ENCODE peak calls at places on chromosomes 4 and X, in seven cellular contexts. One of them, this sample, is unnamed.

GRCh38 chr4:41799126-41799525 is 50.6 kb upstream of the PHOX2B start:
- DNase-seq in stimulated activated naive CD4-positive, alpha-beta T cell: no peak
- DNase-seq in fibroblast of mammary gland: no peak
- DNase-seq in lung: no peak
- DNase-seq in fibroblast of pulmonary artery: no peak
- DNase-seq in kidney: no peak
- DNase-seq in cardiac muscle cell: no peak
- DNase-seq in this sample: no peak

GRCh38 chr4:138438608-138439007 is 196.5 kb upstream of the SLC7A11 start:
- DNase-seq in stimulated activated naive CD4-positive, alpha-beta T cell: no peak
- DNase-seq in lung: no peak
- DNase-seq in cardiac muscle cell: no peak
- DNase-seq in kidney: no peak
- DNase-seq in fibroblast of mammary gland: no peak
- DNase-seq in fibroblast of pulmonary artery: peak
- DNase-seq in this sample: no peak

GRCh38 chr4:57424231-57424897 is 314.2 kb upstream of the IGFBP7 start:
- DNase-seq in stimulated activated naive CD4-positive, alpha-beta T cell: no peak
- DNase-seq in fibroblast of mammary gland: peak
- DNase-seq in fibroblast of pulmonary artery: peak
- DNase-seq in kidney: no peak
- DNase-seq in lung: no peak
- DNase-seq in cardiac muscle cell: peak
- DNase-seq in this sample: peak

GRCh38 chr4:146957252-146957651 is 11.6 kb upstream of the TTC29 start:
- DNase-seq in fibroblast of mammary gland: peak
- DNase-seq in kidney: no peak
- DNase-seq in stimulated activated naive CD4-positive, alpha-beta T cell: no peak
- DNase-seq in fibroblast of pulmonary artery: peak
- DNase-seq in lung: no peak
- DNase-seq in cardiac muscle cell: peak
- DNase-seq in this sample: no peak

GRCh38 chrX:29478336-29479069 is 736.9 kb upstream of the MAGEB2 start:
- DNase-seq in fibroblast of pulmonary artery: peak
- DNase-seq in cardiac muscle cell: peak
- DNase-seq in fibroblast of mammary gland: peak
- DNase-seq in stimulated activated naive CD4-positive, alpha-beta T cell: no peak
- DNase-seq in lung: no peak
- DNase-seq in kidney: no peak
- DNase-seq in this sample: peak

GRCh38 chr4:48290146-48290772 is 20.6 kb upstream of the TEC start:
- DNase-seq in fibroblast of pulmonary artery: peak
- DNase-seq in kidney: no peak
- DNase-seq in stimulated activated naive CD4-positive, alpha-beta T cell: no peak
- DNase-seq in fibroblast of mammary gland: peak
- DNase-seq in lung: no peak
- DNase-seq in cardiac muscle cell: peak
- DNase-seq in this sample: peak

GRCh38 chr4:73104695-73105094 is 35.2 kb upstream of the COX18 start:
- DNase-seq in lung: no peak
- DNase-seq in cardiac muscle cell: no peak
- DNase-seq in fibroblast of mammary gland: no peak
- DNase-seq in stimulated activated naive CD4-positive, alpha-beta T cell: no peak
- DNase-seq in fibroblast of pulmonary artery: no peak
- DNase-seq in kidney: no peak
- DNase-seq in this sample: no peak

GRCh38 chr4:72983706-72984105 is 85.8 kb downstream of the COX18 start:
- DNase-seq in fibroblast of mammary gland: no peak
- DNase-seq in kidney: no peak
- DNase-seq in lung: no peak
- DNase-seq in cardiac muscle cell: no peak
- DNase-seq in stimulated activated naive CD4-positive, alpha-beta T cell: no peak
- DNase-seq in fibroblast of pulmonary artery: no peak
- DNase-seq in this sample: no peak

GRCh38 chr4:149168645-149169044 is 647.0 kb downstream of the IQCM start:
- DNase-seq in stimulated activated naive CD4-positive, alpha-beta T cell: no peak
- DNase-seq in fibroblast of pulmonary artery: peak
- DNase-seq in kidney: no peak
- DNase-seq in lung: no peak
- DNase-seq in fibroblast of mammary gland: no peak
- DNase-seq in cardiac muscle cell: peak
- DNase-seq in this sample: peak

GRCh38 chr4:148964456-148964855 is 522.2 kb upstream of the NR3C2 start:
- DNase-seq in cardiac muscle cell: no peak
- DNase-seq in stimulated activated naive CD4-positive, alpha-beta T cell: no peak
- DNase-seq in fibroblast of mammary gland: no peak
- DNase-seq in fibroblast of pulmonary artery: no peak
- DNase-seq in lung: no peak
- DNase-seq in kidney: no peak
- DNase-seq in this sample: no peak

GRCh38 chr4:14434916-14435315 is 567.4 kb upstream of the CPEB2 start:
- DNase-seq in kidney: no peak
- DNase-seq in cardiac muscle cell: peak
- DNase-seq in fibroblast of mammary gland: peak
- DNase-seq in stimulated activated naive CD4-positive, alpha-beta T cell: no peak
- DNase-seq in lung: no peak
- DNase-seq in fibroblast of pulmonary artery: no peak
- DNase-seq in this sample: no peak

GRCh38 chr4:186727149-186727976 is 3.7 kb upstream of the FAT1 start:
- DNase-seq in lung: no peak
- DNase-seq in fibroblast of mammary gland: peak
- DNase-seq in fibroblast of pulmonary artery: no peak
- DNase-seq in kidney: no peak
- DNase-seq in cardiac muscle cell: no peak
- DNase-seq in stimulated activated naive CD4-positive, alpha-beta T cell: no peak
- DNase-seq in this sample: no peak

GRCh38 chr4:142092941-142093340 is 456.6 kb downstream of the IL15 start:
- DNase-seq in kidney: no peak
- DNase-seq in lung: no peak
- DNase-seq in stimulated activated naive CD4-positive, alpha-beta T cell: no peak
- DNase-seq in cardiac muscle cell: no peak
- DNase-seq in fibroblast of mammary gland: no peak
- DNase-seq in fibroblast of pulmonary artery: no peak
- DNase-seq in this sample: no peak

GRCh38 chr4:120001850-120002249 is 64.8 kb downstream of the MAD2L1 start:
- DNase-seq in stimulated activated naive CD4-positive, alpha-beta T cell: no peak
- DNase-seq in fibroblast of pulmonary artery: no peak
- DNase-seq in fibroblast of mammary gland: no peak
- DNase-seq in lung: no peak
- DNase-seq in kidney: no peak
- DNase-seq in cardiac muscle cell: no peak
- DNase-seq in this sample: no peak

GRCh38 chr4:173522160-173522873 is 7.7 kb downstream of the HAND2 start:
- DNase-seq in lung: no peak
- DNase-seq in fibroblast of pulmonary artery: peak
- DNase-seq in cardiac muscle cell: peak
- DNase-seq in stimulated activated naive CD4-positive, alpha-beta T cell: no peak
- DNase-seq in kidney: peak
- DNase-seq in fibroblast of mammary gland: peak
- DNase-seq in this sample: peak

GRCh38 chr4:5974321-5974720 is 43.9 kb downstream of the C4orf50 start:
- DNase-seq in kidney: no peak
- DNase-seq in fibroblast of pulmonary artery: no peak
- DNase-seq in cardiac muscle cell: no peak
- DNase-seq in stimulated activated naive CD4-positive, alpha-beta T cell: no peak
- DNase-seq in lung: no peak
- DNase-seq in fibroblast of mammary gland: no peak
- DNase-seq in this sample: no peak

GRCh38 chrX:110267874-110268273 is 50.0 kb downstream of the AMMECR1 start:
- DNase-seq in kidney: no peak
- DNase-seq in cardiac muscle cell: no peak
- DNase-seq in fibroblast of pulmonary artery: no peak
- DNase-seq in fibroblast of mammary gland: no peak
- DNase-seq in stimulated activated naive CD4-positive, alpha-beta T cell: no peak
- DNase-seq in lung: no peak
- DNase-seq in this sample: no peak

GRCh38 chrX:9566150-9566621 is 101.3 kb downstream of the TBL1X start:
- DNase-seq in fibroblast of mammary gland: peak
- DNase-seq in cardiac muscle cell: peak
- DNase-seq in fibroblast of pulmonary artery: peak
- DNase-seq in stimulated activated naive CD4-positive, alpha-beta T cell: no peak
- DNase-seq in kidney: no peak
- DNase-seq in lung: no peak
- DNase-seq in this sample: peak

GRCh38 chrX:100980608-100981497 is 11.3 kb downstream of the ARL13A start:
- DNase-seq in fibroblast of mammary gland: peak
- DNase-seq in stimulated activated naive CD4-positive, alpha-beta T cell: no peak
- DNase-seq in lung: peak
- DNase-seq in kidney: peak
- DNase-seq in fibroblast of pulmonary artery: peak
- DNase-seq in cardiac muscle cell: peak
- DNase-seq in this sample: peak

GRCh38 chrX:131626681-131627296 is 82.9 kb downstream of the OR13H1 start:
- DNase-seq in kidney: no peak
- DNase-seq in fibroblast of mammary gland: peak
- DNase-seq in fibroblast of pulmonary artery: peak
- DNase-seq in lung: no peak
- DNase-seq in cardiac muscle cell: peak
- DNase-seq in stimulated activated naive CD4-positive, alpha-beta T cell: no peak
- DNase-seq in this sample: peak

GRCh38 chrX:129833153-129834004 is 10.3 kb downstream of the ZDHHC9 start:
- DNase-seq in stimulated activated naive CD4-positive, alpha-beta T cell: no peak
- DNase-seq in cardiac muscle cell: peak
- DNase-seq in kidney: no peak
- DNase-seq in lung: no peak
- DNase-seq in fibroblast of pulmonary artery: peak
- DNase-seq in fibroblast of mammary gland: peak
- DNase-seq in this sample: peak

GRCh38 chr4:53937918-53938317 is 126.5 kb downstream of the CHIC2 start:
- DNase-seq in cardiac muscle cell: peak
- DNase-seq in fibroblast of mammary gland: peak
- DNase-seq in fibroblast of pulmonary artery: peak
- DNase-seq in lung: no peak
- DNase-seq in stimulated activated naive CD4-positive, alpha-beta T cell: no peak
- DNase-seq in kidney: no peak
- DNase-seq in this sample: peak

GRCh38 chr4:109721033-109721432 is 8.8 kb downstream of the PLA2G12A start:
- DNase-seq in lung: no peak
- DNase-seq in fibroblast of pulmonary artery: peak
- DNase-seq in fibroblast of mammary gland: peak
- DNase-seq in cardiac muscle cell: peak
- DNase-seq in stimulated activated naive CD4-positive, alpha-beta T cell: no peak
- DNase-seq in kidney: no peak
- DNase-seq in this sample: no peak

GRCh38 chr4:82900016-82900334 is 560 bp upstream of the THAP9 start:
- DNase-seq in lung: no peak
- DNase-seq in fibroblast of pulmonary artery: no peak
- DNase-seq in kidney: no peak
- DNase-seq in stimulated activated naive CD4-positive, alpha-beta T cell: no peak
- DNase-seq in cardiac muscle cell: no peak
- DNase-seq in fibroblast of mammary gland: no peak
- DNase-seq in this sample: no peak

GRCh38 chr4:1023895-1024740 is 12.7 kb downstream of the FGFRL1 start:
- DNase-seq in kidney: no peak
- DNase-seq in stimulated activated naive CD4-positive, alpha-beta T cell: no peak
- DNase-seq in lung: no peak
- DNase-seq in fibroblast of mammary gland: no peak
- DNase-seq in cardiac muscle cell: no peak
- DNase-seq in fibroblast of pulmonary artery: no peak
- DNase-seq in this sample: no peak

GRCh38 chrX:71859637-71860036 is 51.0 kb upstream of the NHSL2 start:
- DNase-seq in lung: peak
- DNase-seq in stimulated activated naive CD4-positive, alpha-beta T cell: no peak
- DNase-seq in cardiac muscle cell: peak
- DNase-seq in fibroblast of pulmonary artery: peak
- DNase-seq in kidney: no peak
- DNase-seq in fibroblast of mammary gland: peak
- DNase-seq in this sample: peak

GRCh38 chrX:71637253-71637618 is 18.9 kb upstream of the CXCR3 start:
- DNase-seq in lung: no peak
- DNase-seq in fibroblast of mammary gland: peak
- DNase-seq in stimulated activated naive CD4-positive, alpha-beta T cell: no peak
- DNase-seq in fibroblast of pulmonary artery: no peak
- DNase-seq in kidney: no peak
- DNase-seq in cardiac muscle cell: no peak
- DNase-seq in this sample: peak

GRCh38 chr4:137610960-137611359 is 78.7 kb upstream of the PCDH18 start:
- DNase-seq in cardiac muscle cell: peak
- DNase-seq in fibroblast of pulmonary artery: peak
- DNase-seq in kidney: no peak
- DNase-seq in lung: no peak
- DNase-seq in stimulated activated naive CD4-positive, alpha-beta T cell: no peak
- DNase-seq in fibroblast of mammary gland: peak
- DNase-seq in this sample: peak

GRCh38 chr4:182893490-182893889 is 23.7 kb downstream of the DCTD start:
- DNase-seq in cardiac muscle cell: no peak
- DNase-seq in kidney: no peak
- DNase-seq in fibroblast of mammary gland: no peak
- DNase-seq in fibroblast of pulmonary artery: no peak
- DNase-seq in stimulated activated naive CD4-positive, alpha-beta T cell: no peak
- DNase-seq in lung: no peak
- DNase-seq in this sample: no peak

GRCh38 chr4:734075-734474 is 28.4 kb downstream of the PCGF3 start:
- DNase-seq in fibroblast of pulmonary artery: no peak
- DNase-seq in fibroblast of mammary gland: no peak
- DNase-seq in lung: no peak
- DNase-seq in stimulated activated naive CD4-positive, alpha-beta T cell: no peak
- DNase-seq in cardiac muscle cell: no peak
- DNase-seq in kidney: no peak
- DNase-seq in this sample: no peak

GRCh38 chrX:17067534-17067933 is 121.1 kb downstream of the REPS2 start:
- DNase-seq in kidney: no peak
- DNase-seq in cardiac muscle cell: no peak
- DNase-seq in lung: no peak
- DNase-seq in stimulated activated naive CD4-positive, alpha-beta T cell: no peak
- DNase-seq in fibroblast of pulmonary artery: no peak
- DNase-seq in fibroblast of mammary gland: no peak
- DNase-seq in this sample: no peak

GRCh38 chrX:139692506-139692849 is 15.5 kb downstream of the MCF2 start:
- DNase-seq in cardiac muscle cell: peak
- DNase-seq in lung: no peak
- DNase-seq in fibroblast of pulmonary artery: no peak
- DNase-seq in fibroblast of mammary gland: peak
- DNase-seq in kidney: no peak
- DNase-seq in stimulated activated naive CD4-positive, alpha-beta T cell: no peak
- DNase-seq in this sample: peak

GRCh38 chrX:46991664-46992063 is 79.4 kb downstream of the JADE3 start:
- DNase-seq in lung: no peak
- DNase-seq in stimulated activated naive CD4-positive, alpha-beta T cell: no peak
- DNase-seq in fibroblast of pulmonary artery: no peak
- DNase-seq in kidney: no peak
- DNase-seq in fibroblast of mammary gland: no peak
- DNase-seq in cardiac muscle cell: no peak
- DNase-seq in this sample: no peak

GRCh38 chr4:57233391-57233790 is 123.2 kb upstream of the IGFBP7 start:
- DNase-seq in cardiac muscle cell: peak
- DNase-seq in lung: no peak
- DNase-seq in kidney: no peak
- DNase-seq in fibroblast of mammary gland: peak
- DNase-seq in fibroblast of pulmonary artery: peak
- DNase-seq in stimulated activated naive CD4-positive, alpha-beta T cell: no peak
- DNase-seq in this sample: peak

GRCh38 chrX:23271011-23271410 is 63.6 kb upstream of the PTCHD1 start:
- DNase-seq in fibroblast of pulmonary artery: no peak
- DNase-seq in fibroblast of mammary gland: no peak
- DNase-seq in kidney: no peak
- DNase-seq in cardiac muscle cell: no peak
- DNase-seq in lung: no peak
- DNase-seq in stimulated activated naive CD4-positive, alpha-beta T cell: no peak
- DNase-seq in this sample: no peak

GRCh38 chr4:7390366-7390765 is 44.4 kb downstream of the PSAPL1 start:
- DNase-seq in fibroblast of pulmonary artery: no peak
- DNase-seq in kidney: peak
- DNase-seq in lung: no peak
- DNase-seq in cardiac muscle cell: no peak
- DNase-seq in fibroblast of mammary gland: no peak
- DNase-seq in stimulated activated naive CD4-positive, alpha-beta T cell: no peak
- DNase-seq in this sample: no peak